ENCODE peak calls at places on chromosomes 13 and 19, in seven cellular contexts. Z is caudate nucleus, W is brain microvascular endothelial cell, J is colonic mucosa, X is iPS DF 19.7, F is NCI-H187 treated with DMSO at 0.1 percent for 48 hours, E is posterior cingulate gyrus. D is an unnamed sample.

GRCh38 chr13:106472621-106473020 is 62.8 kb downstream of the EFNB2 start:
- DNase-seq in Z (no peak), W (no peak), J (no peak), X (no peak), F (no peak), E (no peak), D (no peak)

GRCh38 chr13:112900691-112901091 is 68.3 kb upstream of the MCF2L start:
- DNase-seq in Z (no peak), W (no peak), J (no peak), X (no peak), F (no peak), E (no peak), D (no peak)

GRCh38 chr13:99382428-99383133 is 75.4 kb upstream of the GPR183 start:
- DNase-seq in Z (no peak), W (no peak), J (peak; percentile 45), X (no peak), F (no peak), E (no peak), D (no peak)

GRCh38 chr19:40542197-40542859 is 34.3 kb upstream of the SHKBP1 start:
- DNase-seq in Z (no peak), W (no peak), J (peak; percentile 67), X (no peak), F (no peak), E (no peak), D (no peak)

GRCh38 chr19:6213266-6213595 is 66.5 kb downstream of the MLLT1 start:
- DNase-seq in Z (no peak), W (no peak), J (no peak), X (no peak), F (no peak), E (no peak), D (no peak)

GRCh38 chr13:69092615-69093322 is 1014.9 kb upstream of the ATXN8OS start:
- DNase-seq in Z (no peak), W (no peak), J (no peak), X (peak; percentile 12), F (no peak), E (no peak), D (no peak)

GRCh38 chr13:84121456-84121855 is 239.2 kb upstream of the SLITRK1 start:
- DNase-seq in Z (no peak), W (peak; percentile 6), J (no peak), X (no peak), F (no peak), E (no peak), D (no peak)

GRCh38 chr13:46296920-46297319 is 85.2 kb downstream of the LRRC63 start:
- DNase-seq in Z (no peak), W (peak; percentile 72), J (no peak), X (no peak), F (no peak), E (no peak), D (no peak)

GRCh38 chr13:93304868-93305613 is 78.4 kb downstream of the GPC6 start:
- DNase-seq in Z (no peak), W (no peak), J (no peak), X (no peak), F (no peak), E (no peak), D (no peak)

GRCh38 chr19:34135401-34135800 is 36.9 kb upstream of the LSM14A start:
- DNase-seq in Z (no peak), W (no peak), J (no peak), X (no peak), F (no peak), E (no peak), D (no peak)

GRCh38 chr13:88623150-88623549 is 952.0 kb downstream of the SLITRK5 start:
- DNase-seq in Z (no peak), W (no peak), J (no peak), X (no peak), F (no peak), E (no peak), D (no peak)

GRCh38 chr13:100039740-100040139 is 49.2 kb upstream of the PCCA start:
- DNase-seq in Z (no peak), W (peak; percentile 33), J (no peak), X (no peak), F (no peak), E (no peak), D (no peak)

GRCh38 chr19:11736696-11737095 is 2.0 kb downstream of the ZNF823 start:
- DNase-seq in Z (no peak), W (peak; percentile 51), J (peak; percentile 31), X (no peak), F (no peak), E (no peak), D (no peak)

GRCh38 chr19:610801-611505 is 21.3 kb downstream of the HCN2 start:
- DNase-seq in Z (no peak), W (peak; percentile 92), J (no peak), X (no peak), F (no peak), E (no peak), D (no peak)

GRCh38 chr13:104015646-104016396 is 949.6 kb upstream of the SLC10A2 start:
- DNase-seq in Z (no peak), W (peak; percentile 94), J (no peak), X (no peak), F (no peak), E (no peak), D (no peak)

GRCh38 chr13:73991884-73992283 is 142.3 kb downstream of the KLF12 start:
- DNase-seq in Z (no peak), W (no peak), J (no peak), X (no peak), F (peak; percentile 80), E (no peak), D (no peak)

GRCh38 chr13:74026753-74027152 is 107.5 kb downstream of the KLF12 start:
- DNase-seq in Z (no peak), W (peak; percentile 41), J (peak; percentile 31), X (peak; percentile 57), F (no peak), E (no peak), D (peak; percentile 32)

GRCh38 chr13:106738279-106738678 is 170.3 kb upstream of the ARGLU1 start:
- DNase-seq in Z (no peak), W (no peak), J (no peak), X (no peak), F (no peak), E (no peak), D (no peak)

GRCh38 chr19:47005873-47006272 is 13.8 kb upstream of the NPAS1 start:
- DNase-seq in Z (no peak), W (no peak), J (no peak), X (no peak), F (no peak), E (no peak), D (no peak)

GRCh38 chr13:44620057-44620456 is 43.9 kb upstream of the TSC22D1 start:
- DNase-seq in Z (no peak), W (peak; percentile 5), J (no peak), X (no peak), F (no peak), E (no peak), D (no peak)

GRCh38 chr13:55516610-55517009 is 1624.1 kb upstream of the PRR20A start:
- DNase-seq in Z (no peak), W (no peak), J (no peak), X (no peak), F (no peak), E (no peak), D (no peak)

GRCh38 chr13:108948269-108948671 is 318.9 kb downstream of the MYO16 start:
- DNase-seq in Z (no peak), W (no peak), J (no peak), X (no peak), F (no peak), E (no peak), D (no peak)